ENCODE peak calls at places on chromosomes 11 and 22, in four cellular contexts. One of them, this sample, is unnamed.

GRCh38 chr11:45318516-45318915 is 32.4 kb upstream of the SYT13 start:
- DNase-seq in stimulated activated naive B cell treated with anti-CD40 and anti-IgM and Interleukin-4, amounts not matched to agents 10 μg/mL and 1 μg/mL and 100 μg/mL, for 72 hours: no peak
- DNase-seq in fibroblast of the aortic adventitia: no peak
- DNase-seq in AG09309: no peak
- DNase-seq in this sample: no peak

GRCh38 chr22:35425971-35426800 is 26.2 kb downstream of the MCM5 start:
- DNase-seq in stimulated activated naive B cell treated with anti-CD40 and anti-IgM and Interleukin-4, amounts not matched to agents 10 μg/mL and 1 μg/mL and 100 μg/mL, for 72 hours: no peak
- DNase-seq in fibroblast of the aortic adventitia: no peak
- DNase-seq in AG09309: no peak
- DNase-seq in this sample: no peak

GRCh38 chr11:3903207-3903896 is 47.9 kb downstream of the STIM1 start:
- DNase-seq in stimulated activated naive B cell treated with anti-CD40 and anti-IgM and Interleukin-4, amounts not matched to agents 10 μg/mL and 1 μg/mL and 100 μg/mL, for 72 hours: no peak
- DNase-seq in fibroblast of the aortic adventitia: no peak
- DNase-seq in AG09309: no peak
- DNase-seq in this sample: no peak

GRCh38 chr11:12914401-12914912 is 94.7 kb upstream of the RASSF10 start:
- DNase-seq in stimulated activated naive B cell treated with anti-CD40 and anti-IgM and Interleukin-4, amounts not matched to agents 10 μg/mL and 1 μg/mL and 100 μg/mL, for 72 hours: no peak
- DNase-seq in fibroblast of the aortic adventitia: no peak
- DNase-seq in AG09309: peak; percentile 31
- DNase-seq in this sample: no peak

GRCh38 chr22:29030016-29030617 is 31.5 kb downstream of the C22orf31 start:
- DNase-seq in stimulated activated naive B cell treated with anti-CD40 and anti-IgM and Interleukin-4, amounts not matched to agents 10 μg/mL and 1 μg/mL and 100 μg/mL, for 72 hours: no peak
- DNase-seq in fibroblast of the aortic adventitia: peak; percentile 25
- DNase-seq in AG09309: peak; percentile 5
- DNase-seq in this sample: no peak

GRCh38 chr22:46547883-46548244 is 10.4 kb upstream of the CELSR1 start:
- DNase-seq in stimulated activated naive B cell treated with anti-CD40 and anti-IgM and Interleukin-4, amounts not matched to agents 10 μg/mL and 1 μg/mL and 100 μg/mL, for 72 hours: no peak
- DNase-seq in fibroblast of the aortic adventitia: peak; percentile 92
- DNase-seq in AG09309: peak; percentile 70
- DNase-seq in this sample: no peak

GRCh38 chr11:10529279-10529678 is 11.7 kb downstream of the RNF141 start:
- DNase-seq in stimulated activated naive B cell treated with anti-CD40 and anti-IgM and Interleukin-4, amounts not matched to agents 10 μg/mL and 1 μg/mL and 100 μg/mL, for 72 hours: no peak
- DNase-seq in fibroblast of the aortic adventitia: peak; percentile 32
- DNase-seq in AG09309: no peak
- DNase-seq in this sample: no peak

GRCh38 chr11:27357250-27357649 is 5.8 kb downstream of the CCDC34 start:
- DNase-seq in stimulated activated naive B cell treated with anti-CD40 and anti-IgM and Interleukin-4, amounts not matched to agents 10 μg/mL and 1 μg/mL and 100 μg/mL, for 72 hours: no peak
- DNase-seq in fibroblast of the aortic adventitia: no peak
- DNase-seq in AG09309: no peak
- DNase-seq in this sample: no peak

GRCh38 chr11:135023499-135023898 is 611.5 kb upstream of the B3GAT1 start:
- DNase-seq in stimulated activated naive B cell treated with anti-CD40 and anti-IgM and Interleukin-4, amounts not matched to agents 10 μg/mL and 1 μg/mL and 100 μg/mL, for 72 hours: no peak
- DNase-seq in fibroblast of the aortic adventitia: no peak
- DNase-seq in AG09309: no peak
- DNase-seq in this sample: no peak

GRCh38 chr22:30183861-30184278 is 62.7 kb downstream of the LIF start:
- DNase-seq in stimulated activated naive B cell treated with anti-CD40 and anti-IgM and Interleukin-4, amounts not matched to agents 10 μg/mL and 1 μg/mL and 100 μg/mL, for 72 hours: no peak
- DNase-seq in fibroblast of the aortic adventitia: no peak
- DNase-seq in AG09309: no peak
- DNase-seq in this sample: no peak

GRCh38 chr22:48902001-48902869 is 925.4 kb downstream of the BRD1 start:
- DNase-seq in stimulated activated naive B cell treated with anti-CD40 and anti-IgM and Interleukin-4, amounts not matched to agents 10 μg/mL and 1 μg/mL and 100 μg/mL, for 72 hours: no peak
- DNase-seq in fibroblast of the aortic adventitia: no peak
- DNase-seq in AG09309: no peak
- DNase-seq in this sample: no peak

GRCh38 chr11:290621-291231 is 1.8 kb downstream of the PGGHG start:
- DNase-seq in stimulated activated naive B cell treated with anti-CD40 and anti-IgM and Interleukin-4, amounts not matched to agents 10 μg/mL and 1 μg/mL and 100 μg/mL, for 72 hours: no peak
- DNase-seq in fibroblast of the aortic adventitia: no peak
- DNase-seq in AG09309: no peak
- DNase-seq in this sample: no peak

GRCh38 chr22:24432059-24432853 is 4.9 kb downstream of the ADORA2A start:
- DNase-seq in stimulated activated naive B cell treated with anti-CD40 and anti-IgM and Interleukin-4, amounts not matched to agents 10 μg/mL and 1 μg/mL and 100 μg/mL, for 72 hours: no peak
- DNase-seq in fibroblast of the aortic adventitia: peak; percentile 83
- DNase-seq in AG09309: no peak
- DNase-seq in this sample: no peak

GRCh38 chr11:68010058-68011041 is at the start of gene ALDH3B1:
- DNase-seq in stimulated activated naive B cell treated with anti-CD40 and anti-IgM and Interleukin-4, amounts not matched to agents 10 μg/mL and 1 μg/mL and 100 μg/mL, for 72 hours: peak; percentile 51
- DNase-seq in fibroblast of the aortic adventitia: peak; percentile 88
- DNase-seq in AG09309: no peak
- DNase-seq in this sample: no peak

GRCh38 chr11:76903325-76903724 is 42.6 kb downstream of the ACER3 start:
- DNase-seq in stimulated activated naive B cell treated with anti-CD40 and anti-IgM and Interleukin-4, amounts not matched to agents 10 μg/mL and 1 μg/mL and 100 μg/mL, for 72 hours: no peak
- DNase-seq in fibroblast of the aortic adventitia: no peak
- DNase-seq in AG09309: no peak
- DNase-seq in this sample: no peak

GRCh38 chr11:90757851-90758494 is 535.1 kb upstream of the CHORDC1 start:
- DNase-seq in stimulated activated naive B cell treated with anti-CD40 and anti-IgM and Interleukin-4, amounts not matched to agents 10 μg/mL and 1 μg/mL and 100 μg/mL, for 72 hours: no peak
- DNase-seq in fibroblast of the aortic adventitia: no peak
- DNase-seq in AG09309: no peak
- DNase-seq in this sample: no peak

GRCh38 chr11:17014774-17015638 is 792 bp upstream of the PLEKHA7 start:
- DNase-seq in stimulated activated naive B cell treated with anti-CD40 and anti-IgM and Interleukin-4, amounts not matched to agents 10 μg/mL and 1 μg/mL and 100 μg/mL, for 72 hours: no peak
- DNase-seq in fibroblast of the aortic adventitia: peak; percentile 1
- DNase-seq in AG09309: no peak
- DNase-seq in this sample: no peak

GRCh38 chr11:27710536-27710935 is 10.3 kb upstream of the BDNF start:
- DNase-seq in stimulated activated naive B cell treated with anti-CD40 and anti-IgM and Interleukin-4, amounts not matched to agents 10 μg/mL and 1 μg/mL and 100 μg/mL, for 72 hours: no peak
- DNase-seq in fibroblast of the aortic adventitia: no peak
- DNase-seq in AG09309: no peak
- DNase-seq in this sample: no peak

GRCh38 chr11:47938791-47939560 is 41.4 kb upstream of the PTPRJ start:
- DNase-seq in stimulated activated naive B cell treated with anti-CD40 and anti-IgM and Interleukin-4, amounts not matched to agents 10 μg/mL and 1 μg/mL and 100 μg/mL, for 72 hours: no peak
- DNase-seq in fibroblast of the aortic adventitia: no peak
- DNase-seq in AG09309: no peak
- DNase-seq in this sample: no peak

GRCh38 chr11:74171630-74172465 is 759 bp downstream of the PPME1 start:
- DNase-seq in stimulated activated naive B cell treated with anti-CD40 and anti-IgM and Interleukin-4, amounts not matched to agents 10 μg/mL and 1 μg/mL and 100 μg/mL, for 72 hours: no peak
- DNase-seq in fibroblast of the aortic adventitia: peak; percentile 11
- DNase-seq in AG09309: no peak
- DNase-seq in this sample: no peak

GRCh38 chr11:82750643-82751139 is 17.0 kb upstream of the FAM181B start:
- DNase-seq in stimulated activated naive B cell treated with anti-CD40 and anti-IgM and Interleukin-4, amounts not matched to agents 10 μg/mL and 1 μg/mL and 100 μg/mL, for 72 hours: no peak
- DNase-seq in fibroblast of the aortic adventitia: no peak
- DNase-seq in AG09309: no peak
- DNase-seq in this sample: peak; percentile 4

GRCh38 chr22:19466126-19466716 is 12.8 kb downstream of the UFD1 start:
- DNase-seq in stimulated activated naive B cell treated with anti-CD40 and anti-IgM and Interleukin-4, amounts not matched to agents 10 μg/mL and 1 μg/mL and 100 μg/mL, for 72 hours: no peak
- DNase-seq in fibroblast of the aortic adventitia: no peak
- DNase-seq in AG09309: no peak
- DNase-seq in this sample: no peak